ENCODE peak calls at places on chromosomes 5 and 9, in ten cellular contexts. N is CD8-positive, alpha-beta memory T cell; L is fibroblast of lung; W is dorsolateral prefrontal cortex; J is brain microvascular endothelial cell; K is A549; D is CD8-positive, alpha-beta T cell; H is HFF-Myc; Z is BE2C; M is fibroblast of the aortic adventitia. Q is an unnamed sample.

GRCh38 chr9:37806271-37806670 is 5.7 kb downstream of the DCAF10 start:
- DNase-seq in K (no peak), W (no peak), N (no peak), M (no peak), Z (peak), L (no peak), H (no peak), D (no peak), J (no peak), Q (no peak)

GRCh38 chr9:126842977-126843799 is 17.3 kb upstream of the ZBTB34 start:
- DNase-seq in J (no peak), L (peak), M (no peak), Z (no peak), H (no peak), W (peak), N (no peak), K (no peak), D (no peak), Q (no peak)

GRCh38 chr5:52784741-52785140 is 3.0 kb upstream of the ITGA1 start:
- DNase-seq in J (no peak), H (no peak), N (no peak), M (no peak), W (no peak), Z (no peak), L (no peak), D (no peak), K (peak), Q (peak)

GRCh38 chr9:136690104-136690840 is 3.0 kb upstream of the AGPAT2 start:
- DNase-seq in K (no peak), Z (no peak), H (no peak), L (no peak), W (no peak), D (no peak), M (no peak), J (no peak), N (no peak), Q (peak)

GRCh38 chr9:129584136-129584535 is 36.8 kb downstream of the C9orf50 start:
- DNase-seq in W (peak), H (peak), K (peak), N (peak), M (peak), D (peak), L (peak), Z (peak), J (peak), Q (peak)

GRCh38 chr9:764105-764524 is 77.4 kb upstream of the DMRT1 start:
- DNase-seq in Z (no peak), N (no peak), D (no peak), M (peak), L (peak), J (peak), H (peak), W (peak), K (peak), Q (peak)

GRCh38 chr9:35272989-35273388 is 111.2 kb downstream of the UNC13B start:
- DNase-seq in W (no peak), L (peak), Z (no peak), N (no peak), D (no peak), M (peak), J (peak), H (no peak), K (no peak), Q (no peak)

GRCh38 chr5:175707751-175708375 is 50.0 kb downstream of the HRH2 start:
- DNase-seq in Z (no peak), D (no peak), L (no peak), J (no peak), W (no peak), K (no peak), N (no peak), M (no peak), H (no peak), Q (no peak)

GRCh38 chr9:22068369-22068768 is 59.3 kb upstream of the CDKN2B start:
- DNase-seq in Z (no peak), D (no peak), M (no peak), H (no peak), L (no peak), N (no peak), W (no peak), J (no peak), K (no peak), Q (no peak)

DNA sequence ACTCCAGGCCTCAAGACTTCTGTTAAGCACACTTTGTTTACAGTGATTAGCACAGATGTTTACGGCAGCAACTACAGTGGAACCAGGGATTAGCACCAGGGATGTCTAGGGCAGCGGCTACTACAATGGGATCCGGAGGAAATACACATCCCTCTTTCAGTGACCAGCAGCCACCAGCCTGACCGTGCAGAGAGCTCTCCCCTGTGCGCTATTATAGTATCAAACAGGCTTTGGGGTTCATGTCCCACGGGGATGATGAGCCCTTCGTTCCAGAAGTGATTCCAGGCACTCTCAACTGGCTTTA is 21.5 kb downstream of the GFPT2 start:
- DNase-seq in M (no peak), W (no peak), Z (no peak), K (peak), N (no peak), L (no peak), H (no peak), D (no peak), J (no peak), Q (no peak)
- H3K4me3 ChIP-seq in M (no peak), W (no peak), Z (no peak), K (peak), N (no peak), L (no peak), H (no peak), D (no peak), J (no peak), Q (no peak)

GRCh38 chr5:95996904-95997751 is 35.5 kb upstream of the ELL2 start:
- DNase-seq in L (no peak), N (no peak), J (no peak), H (no peak), K (no peak), M (no peak), Z (no peak), W (no peak), D (no peak), Q (no peak)
- H3K4me3 ChIP-seq in L (no peak), N (no peak), J (no peak), H (no peak), K (no peak), M (no peak), Z (no peak), W (no peak), D (no peak), Q (no peak)

GRCh38 chr5:179698935-179699639 is at the start of gene CANX:
- DNase-seq in D (no peak), J (peak), N (no peak), L (no peak), H (no peak), M (no peak), K (no peak), Z (no peak), W (no peak), Q (no peak)

GRCh38 chr5:179697993-179698934 is 503 bp upstream of the CANX start:
- DNase-seq in Z (peak), M (peak), J (peak), L (peak), D (peak), K (peak), W (peak), N (peak), H (peak), Q (peak)

GRCh38 chr5:179700401-179700918 is 1.7 kb downstream of the CANX start:
- DNase-seq in J (peak), Z (no peak), N (no peak), H (no peak), D (no peak), W (no peak), M (peak), K (no peak), L (peak), Q (no peak)

GRCh38 chr5:179697108-179697507 is 1.7 kb upstream of the CANX start:
- DNase-seq in N (no peak), K (no peak), H (no peak), J (no peak), M (no peak), L (no peak), D (no peak), W (no peak), Z (no peak), Q (no peak)

GRCh38 chr5:179699640-179700298 is 1.0 kb downstream of the CANX start:
- DNase-seq in W (peak), D (no peak), H (no peak), Z (peak), L (peak), M (peak), K (peak), J (peak), N (no peak), Q (peak)
- H3K4me3 ChIP-seq in W (peak), D (peak), H (peak), Z (peak), L (peak), M (peak), K (peak), J (peak), N (peak), Q (peak)

DNA sequence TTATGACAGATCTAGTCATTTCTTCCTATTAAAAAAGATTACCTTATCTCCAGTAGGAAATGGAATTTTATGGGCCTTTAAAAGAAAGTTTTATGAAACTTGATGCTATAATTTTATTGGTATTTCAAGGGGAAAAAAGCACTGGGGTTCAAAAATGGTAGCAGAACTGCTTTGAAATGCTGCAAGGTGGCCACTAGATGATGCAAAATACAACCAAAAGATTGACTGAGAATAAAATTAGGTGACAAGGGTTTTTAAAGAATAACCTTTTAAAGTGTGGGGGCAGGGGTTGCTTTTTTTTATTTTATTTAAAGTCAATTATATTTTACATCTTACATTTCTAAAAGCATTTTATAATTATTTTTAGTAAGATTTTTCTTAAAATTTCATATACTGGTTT is 61.7 kb downstream of the KLF9 start:
- DNase-seq in H (no peak), N (no peak), M (peak), K (peak), J (no peak), L (no peak), D (no peak), W (no peak), Z (no peak), Q (no peak)
- H3K4me3 ChIP-seq in H (no peak), N (no peak), M (no peak), K (no peak), J (no peak), L (no peak), D (no peak), W (no peak), Z (no peak), Q (no peak)

DNA sequence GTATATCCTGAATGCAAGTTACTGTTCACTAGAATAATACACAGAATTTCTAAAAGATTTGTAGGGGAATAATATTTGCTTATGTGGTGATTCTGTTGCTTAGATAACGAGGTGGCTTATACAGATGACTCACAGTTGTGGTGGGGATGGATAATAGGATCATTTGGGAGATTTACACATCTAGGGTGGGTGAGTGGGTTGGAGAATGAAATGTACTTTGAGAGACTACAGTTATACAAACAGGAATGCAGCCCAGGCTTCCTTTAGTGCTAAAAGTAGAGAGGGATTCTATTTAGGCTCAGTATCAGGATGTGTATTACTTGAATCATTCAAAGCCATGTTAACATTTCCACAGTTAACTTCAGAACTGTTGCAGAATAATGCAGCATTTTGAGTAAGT is 1.8 kb downstream of the CTXN3 start:
- DNase-seq in M (peak), H (peak), N (no peak), L (peak), D (no peak), Z (no peak), J (peak), W (no peak), K (no peak), Q (no peak)
- H3K4me3 ChIP-seq in M (no peak), H (no peak), N (no peak), L (no peak), D (no peak), Z (no peak), J (no peak), W (no peak), K (no peak), Q (no peak)

DNA sequence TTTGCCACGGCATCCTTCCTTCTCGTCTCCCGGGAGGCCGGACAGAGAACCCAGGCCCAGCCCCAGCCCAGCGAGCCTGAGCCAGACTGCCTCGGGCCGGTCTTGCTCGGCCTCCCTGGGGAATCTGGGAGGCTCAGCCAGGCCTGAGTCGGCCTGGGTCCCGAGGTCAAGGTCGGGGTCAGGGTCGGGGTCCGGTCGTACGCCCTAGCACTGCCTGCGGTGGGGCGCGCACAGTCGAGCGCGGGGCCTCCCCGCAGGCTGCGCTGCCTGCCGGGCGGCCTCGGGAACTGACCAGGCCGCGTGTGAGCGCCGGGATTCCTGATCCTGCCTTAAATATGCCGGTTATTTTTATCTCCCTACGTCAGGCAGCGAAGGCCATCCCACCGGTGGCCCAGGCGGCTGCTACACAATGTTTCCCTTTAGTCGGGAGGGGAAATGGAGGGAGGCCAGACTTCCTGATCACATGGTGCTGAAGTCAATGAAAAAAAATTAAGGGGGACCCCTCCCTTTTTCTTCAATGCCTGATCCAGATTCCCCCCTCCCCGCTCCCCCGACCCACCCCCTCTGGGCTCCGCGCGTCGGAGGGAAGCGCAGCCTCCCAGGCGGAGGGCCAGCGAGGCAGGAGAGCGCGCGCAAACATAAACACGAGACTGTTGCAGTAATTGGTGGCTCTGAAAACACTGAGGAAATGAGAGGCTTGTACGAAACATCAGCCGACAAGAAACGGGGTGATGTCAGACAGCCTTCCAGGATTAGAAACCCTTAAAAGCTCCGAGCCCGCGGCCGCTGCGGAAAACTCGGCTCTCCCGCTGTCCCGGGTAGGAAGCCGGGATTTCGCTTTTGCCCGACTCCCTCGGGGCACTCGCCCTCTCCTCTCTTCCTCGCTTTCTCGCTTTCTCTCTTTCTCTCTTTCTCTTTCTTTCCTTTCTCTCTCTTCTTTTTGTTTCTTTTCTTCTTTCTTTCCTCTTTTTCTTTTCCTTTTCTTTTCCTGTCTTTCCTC is 148.2 kb upstream of the KLF4 start:
- DNase-seq in W (peak), K (peak), J (peak), Z (peak), L (peak), H (peak), M (peak), N (no peak), D (no peak), Q (peak)
- H3K4me3 ChIP-seq in W (peak), K (peak), J (peak), Z (peak), L (peak), H (peak), M (peak), N (no peak), D (no peak), Q (peak)

DNA sequence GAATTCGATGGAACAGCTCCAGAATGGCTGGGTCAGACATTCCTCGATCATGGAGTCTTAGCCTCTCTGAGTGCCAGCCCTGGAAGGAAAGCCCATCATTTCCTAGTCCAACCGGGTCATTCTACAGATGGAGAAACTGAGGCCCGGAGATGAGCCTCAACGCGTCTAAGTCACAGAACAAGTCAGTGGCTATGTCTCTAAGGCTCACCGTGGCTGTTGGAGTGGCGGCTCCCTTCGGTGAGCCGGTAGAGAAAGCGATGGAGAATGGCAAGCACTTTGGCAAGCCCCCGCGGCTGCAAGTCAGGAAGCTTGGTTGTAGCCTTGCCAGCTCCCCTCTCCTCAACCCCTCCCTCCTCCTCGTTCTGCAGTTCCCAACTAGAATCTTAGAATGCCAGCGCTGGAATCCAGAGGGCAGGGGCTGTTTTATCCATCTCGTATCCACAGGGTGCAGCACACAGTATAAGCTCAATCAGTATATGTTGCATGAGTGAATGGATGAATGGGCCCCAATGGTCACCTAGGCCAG is 428 bp upstream of the ARSI start:
- DNase-seq in M (peak), D (no peak), Z (no peak), J (no peak), W (no peak), K (no peak), L (peak), N (no peak), H (no peak), Q (no peak)
- H3K4me3 ChIP-seq in M (no peak), D (no peak), Z (no peak), J (peak), W (peak), K (peak), L (no peak), N (no peak), H (peak), Q (no peak)

Q was measured in SJCRH30.